ENCODE peak calls at places on chromosomes 16 and 17, in four cellular contexts. G, J, O and B are unnamed samples.

GRCh38 chr17:1627987-1628855 is at the start of gene SLC43A2:
- DNase-seq in G (peak; percentile 68), J (peak; percentile 82), O (peak; percentile 84), B (peak; percentile 98)

GRCh38 chr17:72539981-72540897 is 419.4 kb downstream of the SOX9 start:
- DNase-seq in O (peak; percentile 68), J (peak; percentile 75), G (peak; percentile 72), B (peak; percentile 97)

GRCh38 chr16:88619859-88620655 is 18.3 kb upstream of the IL17C start:
- DNase-seq in J (no peak), O (no peak), G (peak; percentile 94), B (no peak)

GRCh38 chr16:51734220-51734619 is 583.1 kb upstream of the SALL1 start:
- DNase-seq in G (no peak), J (no peak), O (no peak), B (no peak)

GRCh38 chr17:2967515-2967914 is 95.9 kb downstream of the OR1D5 start:
- DNase-seq in G (no peak), J (no peak), O (peak; percentile 28), B (no peak)

GRCh38 chr16:30934827-30935557 is 11.6 kb downstream of the FBXL19 start:
- DNase-seq in J (peak; percentile 62), G (peak; percentile 45), O (no peak), B (peak; percentile 92)

GRCh38 chr17:7496470-7497227 is 12.5 kb downstream of the POLR2A start:
- DNase-seq in G (no peak), J (no peak), O (no peak), B (no peak)

GRCh38 chr17:67506966-67507365 is 129.9 kb downstream of the PITPNC1 start:
- DNase-seq in G (no peak), O (no peak), J (no peak), B (peak; percentile 27)

GRCh38 chr17:2924211-2924610 is 128.0 kb downstream of the RAP1GAP2 start:
- DNase-seq in J (no peak), G (peak; percentile 42), O (no peak), B (peak; percentile 70)

GRCh38 chr17:9487406-9487805 is 88.2 kb downstream of the STX8 start:
- DNase-seq in O (no peak), G (no peak), J (no peak), B (no peak)

GRCh38 chr16:56345406-56346050 is 79.8 kb downstream of the AMFR start:
- DNase-seq in J (no peak), G (no peak), O (no peak), B (no peak)

GRCh38 chr16:69827527-69827926 is 65.4 kb downstream of the WWP2 start:
- DNase-seq in G (no peak), J (no peak), O (no peak), B (no peak)

GRCh38 chr17:77592503-77592902 is 366.0 kb upstream of the TNRC6C start:
- DNase-seq in G (no peak), J (no peak), O (no peak), B (peak; percentile 5)

GRCh38 chr16:23148513-23149266 is 562 bp downstream of the USP31 start:
- DNase-seq in O (peak; percentile 83), J (peak; percentile 54), G (peak; percentile 60), B (peak; percentile 69)

GRCh38 chr17:50919321-50920040 is 53.3 kb upstream of the TOB1 start:
- DNase-seq in J (peak; percentile 82), O (peak; percentile 86), G (peak; percentile 79), B (peak; percentile 94)
- TF ChIP-seq CTCF in J (no peak), O (no peak), G (no peak), B (no peak)

GRCh38 chr17:81097943-81098308 is 63.0 kb downstream of the BAIAP2 start:
- DNase-seq in J (no peak), O (peak; percentile 34), G (no peak), B (no peak)

GRCh38 chr17:81095608-81095888 is 60.6 kb downstream of the BAIAP2 start:
- DNase-seq in G (no peak), O (no peak), J (no peak), B (no peak)

GRCh38 chr17:81094744-81095607 is 60.0 kb downstream of the BAIAP2 start:
- DNase-seq in O (no peak), J (peak; percentile 97), G (peak; percentile 99), B (peak; percentile 97)

GRCh38 chr17:81097134-81097942 is 62.4 kb downstream of the BAIAP2 start:
- DNase-seq in G (peak; percentile 82), O (peak; percentile 76), J (peak; percentile 81), B (peak; percentile 94)

DNA sequence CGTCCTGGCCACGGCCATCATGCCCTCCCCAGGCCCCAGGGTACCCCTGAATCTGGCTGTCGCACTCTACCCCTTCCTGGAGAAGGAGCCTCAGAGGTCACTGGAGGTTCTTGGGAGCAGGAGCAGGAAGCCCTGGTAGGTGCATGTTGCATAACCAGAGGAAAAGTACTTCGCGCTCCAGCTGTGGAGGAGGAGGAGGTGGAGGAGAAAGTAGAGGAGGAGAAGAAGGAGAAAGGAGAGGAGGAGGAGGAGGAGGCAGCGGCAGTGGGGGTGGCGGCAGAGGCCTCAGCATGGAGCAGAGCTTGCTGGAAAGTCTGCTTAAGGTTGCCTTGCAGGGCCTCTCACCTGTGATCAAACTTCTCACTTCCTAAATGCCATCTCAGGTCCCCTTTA is 61.8 kb downstream of the BAIAP2 start:
- DNase-seq in J (no peak), O (no peak), G (no peak), B (no peak)
- H3K36me3 ChIP-seq in J (peaks cover 7% of the 10 kb centered on the region), O (peaks cover 17% of the 10 kb centered on the region), G (peaks cover 6% of the 10 kb centered on the region), B (peaks cover 4% of the 10 kb centered on the region)

GRCh38 chr16:8964462-8964861 is 756 bp upstream of the USP7 start:
- DNase-seq in O (no peak), J (no peak), G (no peak), B (no peak)

GRCh38 chr16:8961811-8962390 is 1.8 kb downstream of the USP7 start:
- DNase-seq in O (no peak), J (no peak), G (no peak), B (peak; percentile 51)

GRCh38 chr16:8962393-8963009 is 1.2 kb downstream of the USP7 start:
- DNase-seq in G (no peak), O (no peak), J (peak; percentile 20), B (peak; percentile 71)

GRCh38 chr16:8963010-8963824 is 489 bp downstream of the USP7 start:
- DNase-seq in G (no peak), O (no peak), J (peak; percentile 33), B (peak; percentile 50)

DNA sequence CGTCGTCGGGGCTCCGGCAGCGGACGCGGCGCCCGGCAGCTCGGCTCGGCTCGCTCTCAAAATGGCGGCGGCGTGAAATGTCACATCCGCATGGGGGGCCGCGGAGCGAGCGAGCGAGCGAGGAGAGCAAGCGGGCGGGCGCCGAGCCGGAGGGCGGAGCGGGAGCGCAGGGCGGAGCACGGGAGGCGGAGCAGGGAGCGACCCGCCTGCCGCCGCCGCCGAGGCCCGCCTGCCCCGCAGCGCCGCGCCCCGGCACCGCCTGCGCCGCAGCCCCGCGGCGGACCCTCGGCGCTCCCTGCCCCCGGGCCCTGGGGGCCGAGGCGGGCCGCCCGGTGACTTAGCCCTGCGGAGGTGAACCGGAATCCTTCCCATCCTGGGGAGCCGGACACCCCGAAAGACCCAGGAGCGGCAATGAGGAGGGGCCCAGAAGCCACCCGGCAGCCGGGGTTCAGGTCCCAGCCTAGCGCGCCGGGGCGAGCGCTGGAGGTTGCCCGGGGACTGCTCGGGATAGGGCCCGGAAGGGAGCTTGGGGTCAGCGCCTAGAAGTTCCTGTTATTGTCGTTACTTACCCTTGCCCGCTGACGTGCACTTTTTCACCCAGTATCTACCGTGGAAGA is at the start of gene USP7:
- DNase-seq in G (peak; percentile 86), O (peak; percentile 95), J (peak; percentile 95), B (peak; percentile 94)
- TF ChIP-seq CTCF in G (no peak), O (no peak), J (no peak), B (no peak)

GRCh38 chr17:82594571-82594970 is 53.7 kb downstream of the WDR45B start:
- DNase-seq in G (no peak), J (no peak), O (no peak), B (no peak)

GRCh38 chr17:82595893-82596292 is 52.4 kb downstream of the WDR45B start:
- DNase-seq in O (no peak), G (no peak), J (no peak), B (no peak)

GRCh38 chr17:82592289-82592683 is 56.0 kb downstream of the WDR45B start:
- DNase-seq in O (no peak), G (peak; percentile 6), J (no peak), B (no peak)

GRCh38 chr17:82592751-82593589 is 55.3 kb downstream of the WDR45B start:
- DNase-seq in G (peak; percentile 90), O (peak; percentile 54), J (peak; percentile 89), B (peak; percentile 85)

DNA sequence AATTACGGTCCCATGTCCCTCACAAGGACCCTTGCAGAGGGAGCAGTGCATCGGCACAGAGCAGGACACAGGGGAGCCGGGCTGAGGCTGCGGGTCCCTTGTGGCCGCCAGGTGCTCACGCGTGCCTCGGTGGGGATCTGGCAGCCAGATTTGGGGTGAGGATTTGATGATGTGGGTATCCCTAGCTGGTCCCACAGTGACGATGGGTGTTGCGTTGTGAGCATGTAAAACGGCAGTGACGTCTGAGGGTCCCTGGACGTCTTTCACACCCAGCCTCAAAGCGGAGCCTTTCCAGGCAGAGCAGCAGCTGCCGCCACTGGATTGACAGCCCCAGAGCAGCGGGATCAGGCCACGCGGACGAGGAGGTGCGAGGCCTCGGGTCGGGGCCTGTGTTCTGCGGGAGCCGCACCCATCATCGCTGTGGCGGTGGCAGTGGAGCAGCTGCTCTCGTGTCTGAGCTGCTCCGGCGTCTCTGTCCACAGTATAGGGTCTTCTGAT is 54.6 kb downstream of the WDR45B start:
- DNase-seq in G (peak; percentile 34), J (no peak), O (no peak), B (no peak)
- H3K36me3 ChIP-seq in G (peaks cover 8% of the 10 kb centered on the region), J (peaks cover 40% of the 10 kb centered on the region), O (peaks cover 30% of the 10 kb centered on the region), B (peaks cover 49% of the 10 kb centered on the region)